ENCODE peak calls at places on chromosome 22, in four cellular contexts. G is chondrocyte, J is GDM1, O is posterior cingulate gyrus. W is an unnamed sample.
A peak's percentile ranks its signal among the peaks of the same experiment; 100 is the strongest.

GRCh38 chr22:26588749-26589366 is 1.1 kb downstream of the TPST2 start:
- DNase-seq in G (peak; percentile 46), J (no peak), O (no peak), W (no peak)

GRCh38 chr22:27635435-27635834 is 166.1 kb downstream of the MN1 start:
- DNase-seq in G (no peak), J (no peak), O (no peak), W (no peak)

GRCh38 chr22:28408702-28409101 is 270.9 kb downstream of the TTC28 start:
- DNase-seq in G (no peak), J (no peak), O (no peak), W (peak; percentile 38)

GRCh38 chr22:22398530-22399327 is 109.8 kb downstream of the ZNF280B start:
- DNase-seq in G (no peak), J (no peak), O (no peak), W (no peak)

GRCh38 chr22:37330200-37331033 is 48.1 kb downstream of the CYTH4 start:
- DNase-seq in G (no peak), J (no peak), O (peak; percentile 40), W (peak; percentile 96)

GRCh38 chr22:39463931-39464390 is 7.1 kb downstream of the MGAT3 start:
- DNase-seq in G (no peak), J (no peak), O (peak; percentile 80), W (no peak)

GRCh38 chr22:22661275-22661674 is 16.9 kb downstream of the GGTLC2 start:
- DNase-seq in G (no peak), J (no peak), O (no peak), W (no peak)

GRCh38 chr22:29152381-29153138 is 53.1 kb upstream of the EMID1 start:
- DNase-seq in G (peak; percentile 43), J (no peak), O (no peak), W (no peak)

GRCh38 chr22:17120281-17120680 is 879 bp downstream of the TMEM121B start:
- DNase-seq in G (no peak), J (no peak), O (no peak), W (peak; percentile 34)

GRCh38 chr22:44335903-44336803 is 23.4 kb upstream of the SHISAL1 start:
- DNase-seq in G (no peak), J (no peak), O (no peak), W (no peak)

GRCh38 chr22:17924735-17925727 is 99.3 kb downstream of the MICAL3 start:
- DNase-seq in G (no peak), J (no peak), O (no peak), W (peak; percentile 27)

GRCh38 chr22:31211862-31212730 is at the start of gene LIMK2:
- DNase-seq in G (peak; percentile 95), J (peak; percentile 88), O (peak; percentile 94), W (peak; percentile 84)

GRCh38 chr22:50422961-50423815 is 51.6 kb downstream of the SBF1 start:
- DNase-seq in G (no peak), J (no peak), O (no peak), W (no peak)

GRCh38 chr22:35629406-35630234 is 12.5 kb upstream of the MB start:
- DNase-seq in G (peak; percentile 82), J (peak; percentile 63), O (no peak), W (peak; percentile 98)

GRCh38 chr22:19092725-19093124 is 29.5 kb downstream of the DGCR2 start:
- DNase-seq in G (no peak), J (no peak), O (no peak), W (no peak)

GRCh38 chr22:29112680-29113079 is 39.8 kb downstream of the KREMEN1 start:
- DNase-seq in G (no peak), J (no peak), O (no peak), W (no peak)

GRCh38 chr22:36765943-36766450 is 9.9 kb downstream of the IFT27 start:
- DNase-seq in G (peak; percentile 5), J (no peak), O (no peak), W (peak; percentile 26)

GRCh38 chr22:33380789-33381530 is 322.8 kb upstream of the SYN3 start:
- DNase-seq in G (no peak), J (no peak), O (no peak), W (peak; percentile 40)

GRCh38 chr22:50376064-50376747 is 33.1 kb downstream of the PPP6R2 start:
- DNase-seq in G (no peak), J (peak; percentile 4), O (no peak), W (no peak)

GRCh38 chr22:23179381-23180294 is 671 bp upstream of the BCR start:
- DNase-seq in G (no peak), J (no peak), O (peak; percentile 22), W (no peak)

GRCh38 chr22:49103314-49104052 is 724.2 kb downstream of the BRD1 start:
- DNase-seq in G (no peak), J (no peak), O (no peak), W (no peak)

GRCh38 chr22:42991010-42991651 is 23.8 kb downstream of the PACSIN2 start:
- DNase-seq in G (no peak), J (no peak), O (no peak), W (peak; percentile 87)

GRCh38 chr22:45212992-45213751 is 27.5 kb downstream of the KIAA0930 start:
- DNase-seq in G (peak; percentile 72), J (no peak), O (peak; percentile 56), W (peak; percentile 72)

GRCh38 chr22:20550057-20550817 is 42.8 kb downstream of the MED15 start:
- DNase-seq in G (no peak), J (no peak), O (no peak), W (no peak)

GRCh38 chr22:50673231-50674126 is 856 bp downstream of the SHANK3 start:
- DNase-seq in G (peak; percentile 71), J (peak; percentile 25), O (no peak), W (no peak)

GRCh38 chr22:40414306-40414705 is 43.9 kb downstream of the SGSM3 start:
- DNase-seq in G (no peak), J (no peak), O (no peak), W (peak; percentile 11)

GRCh38 chr22:50719814-50720300 is 18.1 kb upstream of the ACR start:
- DNase-seq in G (no peak), J (no peak), O (no peak), W (no peak)

GRCh38 chr22:46812786-46813185 is 50.3 kb downstream of the TBC1D22A start:
- DNase-seq in G (no peak), J (no peak), O (no peak), W (no peak)

GRCh38 chr22:31055322-31056159 is 25.6 kb upstream of the SMTN start:
- DNase-seq in G (peak; percentile 93), J (no peak), O (peak; percentile 35), W (peak; percentile 100)

GRCh38 chr22:25402501-25403283 is 161.8 kb upstream of the GRK3 start:
- DNase-seq in G (no peak), J (no peak), O (no peak), W (peak; percentile 53)

GRCh38 chr22:28594784-28595324 is 84.8 kb downstream of the TTC28 start:
- DNase-seq in G (no peak), J (peak; percentile 30), O (no peak), W (peak; percentile 73)

GRCh38 chr22:25702571-25703167 is 39.3 kb upstream of the MYO18B start:
- DNase-seq in G (no peak), J (no peak), O (no peak), W (no peak)